ENCODE peak calls at places on chromosomes 5 and 9, in seven cellular contexts. One of them, this sample, is unnamed.

GRCh38 chr9:108444400-108445358 is 411.1 kb downstream of the ACTL7B start:
- DNase-seq in sigmoid colon: peak
- DNase-seq in brain microvascular endothelial cell: peak
- DNase-seq in ovary: no peak
- DNase-seq in GM23338: no peak
- DNase-seq in suprapubic skin: peak
- DNase-seq in choroid plexus epithelial cell: peak
- DNase-seq in this sample: no peak

GRCh38 chr9:125795970-125796596 is 48.9 kb downstream of the PBX3 start:
- DNase-seq in sigmoid colon: no peak
- DNase-seq in brain microvascular endothelial cell: no peak
- DNase-seq in ovary: no peak
- DNase-seq in GM23338: no peak
- DNase-seq in suprapubic skin: no peak
- DNase-seq in choroid plexus epithelial cell: no peak
- DNase-seq in this sample: no peak

GRCh38 chr5:98349251-98349989 is 424.0 kb upstream of the RGMB start:
- DNase-seq in sigmoid colon: no peak
- DNase-seq in brain microvascular endothelial cell: peak
- DNase-seq in ovary: no peak
- DNase-seq in GM23338: peak
- DNase-seq in suprapubic skin: no peak
- DNase-seq in choroid plexus epithelial cell: peak
- DNase-seq in this sample: no peak

GRCh38 chr9:970310-971002 is 6.0 kb upstream of the DMRT3 start:
- DNase-seq in sigmoid colon: no peak
- DNase-seq in brain microvascular endothelial cell: no peak
- DNase-seq in ovary: no peak
- DNase-seq in GM23338: peak
- DNase-seq in suprapubic skin: no peak
- DNase-seq in choroid plexus epithelial cell: no peak
- DNase-seq in this sample: peak

GRCh38 chr9:126357074-126357473 is 30.4 kb downstream of the MVB12B start:
- DNase-seq in sigmoid colon: no peak
- DNase-seq in brain microvascular endothelial cell: no peak
- DNase-seq in ovary: no peak
- DNase-seq in GM23338: no peak
- DNase-seq in suprapubic skin: no peak
- DNase-seq in choroid plexus epithelial cell: no peak
- DNase-seq in this sample: no peak

GRCh38 chr9:76732341-76732958 is 31.8 kb upstream of the PCA3 start:
- DNase-seq in sigmoid colon: no peak
- DNase-seq in brain microvascular endothelial cell: peak
- DNase-seq in ovary: no peak
- DNase-seq in GM23338: no peak
- DNase-seq in suprapubic skin: no peak
- DNase-seq in choroid plexus epithelial cell: peak
- DNase-seq in this sample: peak

GRCh38 chr5:150999704-151000452 is 20.5 kb upstream of the GPX3 start:
- DNase-seq in sigmoid colon: peak
- DNase-seq in brain microvascular endothelial cell: peak
- DNase-seq in ovary: peak
- DNase-seq in GM23338: no peak
- DNase-seq in suprapubic skin: no peak
- DNase-seq in choroid plexus epithelial cell: peak
- DNase-seq in this sample: peak

GRCh38 chr5:77366717-77367500 is 125.2 kb downstream of the WDR41 start:
- DNase-seq in sigmoid colon: no peak
- DNase-seq in brain microvascular endothelial cell: no peak
- DNase-seq in ovary: no peak
- DNase-seq in GM23338: peak
- DNase-seq in suprapubic skin: no peak
- DNase-seq in choroid plexus epithelial cell: no peak
- DNase-seq in this sample: no peak

GRCh38 chr5:123813937-123814624 is 302.1 kb downstream of the CSNK1G3 start:
- DNase-seq in sigmoid colon: no peak
- DNase-seq in brain microvascular endothelial cell: no peak
- DNase-seq in ovary: no peak
- DNase-seq in GM23338: no peak
- DNase-seq in suprapubic skin: no peak
- DNase-seq in choroid plexus epithelial cell: peak
- DNase-seq in this sample: no peak

GRCh38 chr9:16352791-16353401 is 517.6 kb downstream of the BNC2 start:
- DNase-seq in sigmoid colon: no peak
- DNase-seq in brain microvascular endothelial cell: no peak
- DNase-seq in ovary: peak
- DNase-seq in GM23338: no peak
- DNase-seq in suprapubic skin: no peak
- DNase-seq in choroid plexus epithelial cell: peak
- DNase-seq in this sample: no peak

GRCh38 chr5:74063821-74064598 is 438.0 kb downstream of the ARHGEF28 start:
- DNase-seq in sigmoid colon: no peak
- DNase-seq in brain microvascular endothelial cell: peak
- DNase-seq in ovary: no peak
- DNase-seq in GM23338: no peak
- DNase-seq in suprapubic skin: no peak
- DNase-seq in choroid plexus epithelial cell: peak
- DNase-seq in this sample: no peak

GRCh38 chr9:73157811-73158210 is 6.1 kb downstream of the ANXA1 start:
- DNase-seq in sigmoid colon: no peak
- DNase-seq in brain microvascular endothelial cell: no peak
- DNase-seq in ovary: no peak
- DNase-seq in GM23338: no peak
- DNase-seq in suprapubic skin: no peak
- DNase-seq in choroid plexus epithelial cell: peak
- DNase-seq in this sample: no peak

GRCh38 chr5:126594077-126594476 is 942 bp downstream of the ALDH7A1 start:
- DNase-seq in sigmoid colon: no peak
- DNase-seq in brain microvascular endothelial cell: no peak
- DNase-seq in ovary: no peak
- DNase-seq in GM23338: peak
- DNase-seq in suprapubic skin: no peak
- DNase-seq in choroid plexus epithelial cell: peak
- DNase-seq in this sample: peak

GRCh38 chr5:2249442-2249841 is 366.7 kb upstream of the IRX4 start:
- DNase-seq in sigmoid colon: no peak
- DNase-seq in brain microvascular endothelial cell: no peak
- DNase-seq in ovary: no peak
- DNase-seq in GM23338: no peak
- DNase-seq in suprapubic skin: no peak
- DNase-seq in choroid plexus epithelial cell: no peak
- DNase-seq in this sample: no peak

GRCh38 chr9:106619211-106619610 is 243.8 kb upstream of the ZNF462 start:
- DNase-seq in sigmoid colon: no peak
- DNase-seq in brain microvascular endothelial cell: peak
- DNase-seq in ovary: no peak
- DNase-seq in GM23338: no peak
- DNase-seq in suprapubic skin: no peak
- DNase-seq in choroid plexus epithelial cell: peak
- DNase-seq in this sample: no peak

GRCh38 chr5:142065273-142065672 is 43.3 kb upstream of the NDFIP1 start:
- DNase-seq in sigmoid colon: no peak
- DNase-seq in brain microvascular endothelial cell: peak
- DNase-seq in ovary: no peak
- DNase-seq in GM23338: peak
- DNase-seq in suprapubic skin: no peak
- DNase-seq in choroid plexus epithelial cell: peak
- DNase-seq in this sample: no peak

GRCh38 chr9:112615584-112616271 is 102.2 kb downstream of the INIP start:
- DNase-seq in sigmoid colon: no peak
- DNase-seq in brain microvascular endothelial cell: no peak
- DNase-seq in ovary: no peak
- DNase-seq in GM23338: no peak
- DNase-seq in suprapubic skin: no peak
- DNase-seq in choroid plexus epithelial cell: no peak
- DNase-seq in this sample: no peak

GRCh38 chr5:135861646-135862045 is 27.2 kb downstream of the SLC25A48 start:
- DNase-seq in sigmoid colon: no peak
- DNase-seq in brain microvascular endothelial cell: no peak
- DNase-seq in ovary: no peak
- DNase-seq in GM23338: no peak
- DNase-seq in suprapubic skin: no peak
- DNase-seq in choroid plexus epithelial cell: no peak
- DNase-seq in this sample: no peak

GRCh38 chr9:136942112-136942880 is 2.2 kb downstream of the FBXW5 start:
- DNase-seq in sigmoid colon: peak
- DNase-seq in brain microvascular endothelial cell: no peak
- DNase-seq in ovary: no peak
- DNase-seq in GM23338: no peak
- DNase-seq in suprapubic skin: peak
- DNase-seq in choroid plexus epithelial cell: no peak
- DNase-seq in this sample: peak

GRCh38 chr5:883475-884181 is 9.0 kb downstream of the BRD9 start:
- DNase-seq in sigmoid colon: peak
- DNase-seq in brain microvascular endothelial cell: no peak
- DNase-seq in ovary: no peak
- DNase-seq in GM23338: no peak
- DNase-seq in suprapubic skin: peak
- DNase-seq in choroid plexus epithelial cell: no peak
- DNase-seq in this sample: no peak

GRCh38 chr5:123036391-123037103 is at the start of gene PPIC:
- DNase-seq in sigmoid colon: peak
- DNase-seq in brain microvascular endothelial cell: peak
- DNase-seq in ovary: peak
- DNase-seq in GM23338: peak
- DNase-seq in suprapubic skin: peak
- DNase-seq in choroid plexus epithelial cell: peak
- DNase-seq in this sample: peak

GRCh38 chr9:111833941-111834340 is 39.2 kb upstream of the SHOC1 start:
- DNase-seq in sigmoid colon: no peak
- DNase-seq in brain microvascular endothelial cell: peak
- DNase-seq in ovary: no peak
- DNase-seq in GM23338: no peak
- DNase-seq in suprapubic skin: no peak
- DNase-seq in choroid plexus epithelial cell: peak
- DNase-seq in this sample: no peak

GRCh38 chr5:124461857-124462423 is 284.5 kb downstream of the ZNF608 start:
- DNase-seq in sigmoid colon: no peak
- DNase-seq in brain microvascular endothelial cell: no peak
- DNase-seq in ovary: no peak
- DNase-seq in GM23338: no peak
- DNase-seq in suprapubic skin: no peak
- DNase-seq in choroid plexus epithelial cell: no peak
- DNase-seq in this sample: no peak

DNA sequence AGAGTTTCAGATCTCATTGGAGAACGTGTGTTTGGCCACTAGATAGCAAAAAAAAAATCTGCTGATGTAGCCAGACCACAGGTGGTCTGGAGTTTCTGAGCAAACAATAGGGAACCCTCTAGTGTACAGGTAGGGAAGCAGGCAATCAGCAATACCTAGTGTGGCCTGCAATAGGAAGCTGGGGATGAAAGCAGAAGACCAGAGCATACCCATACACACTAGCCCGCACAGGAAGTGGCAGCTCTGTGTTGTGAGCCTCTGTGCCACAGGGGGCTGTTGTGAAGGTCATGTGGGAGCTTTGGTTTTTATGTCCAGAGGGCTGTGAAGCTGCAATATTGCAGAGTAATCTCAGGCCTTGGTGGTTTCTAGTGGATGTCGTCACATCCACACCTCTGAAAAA is 81.2 kb downstream of the MTAP start:
- DNase-seq in sigmoid colon: no peak
- DNase-seq in brain microvascular endothelial cell: no peak
- DNase-seq in ovary: no peak
- DNase-seq in GM23338: peak
- DNase-seq in suprapubic skin: no peak
- DNase-seq in choroid plexus epithelial cell: no peak
- DNase-seq in this sample: no peak
- TF ChIP-seq CTCF in sigmoid colon: no peak
- TF ChIP-seq CTCF in brain microvascular endothelial cell: no peak
- TF ChIP-seq CTCF in ovary: no peak
- TF ChIP-seq CTCF in GM23338: peak
- TF ChIP-seq CTCF in suprapubic skin: no peak
- TF ChIP-seq CTCF in choroid plexus epithelial cell: no peak
- TF ChIP-seq CTCF in this sample: no peak

DNA sequence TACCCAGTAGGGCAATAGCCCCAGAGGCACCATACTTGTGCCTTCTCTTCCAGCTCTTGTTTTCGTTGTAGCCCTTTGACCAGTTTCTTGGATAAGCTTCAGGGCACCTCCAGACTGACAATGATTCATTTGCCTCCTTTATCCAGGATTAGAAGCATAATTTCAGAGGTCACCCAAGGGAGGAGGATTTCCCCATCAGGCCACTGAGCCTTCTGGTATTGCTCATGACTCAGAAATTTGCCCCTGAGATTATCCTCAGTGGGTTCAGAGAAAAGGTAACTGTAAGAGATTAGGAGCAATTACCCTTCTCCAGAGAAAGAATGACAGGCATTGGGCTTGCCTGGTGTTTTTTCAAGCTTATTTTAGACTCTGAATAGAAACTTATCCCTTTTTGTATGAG is 147.9 kb downstream of the MSX2 start:
- DNase-seq in sigmoid colon: no peak
- DNase-seq in brain microvascular endothelial cell: no peak
- DNase-seq in ovary: no peak
- DNase-seq in GM23338: no peak
- DNase-seq in suprapubic skin: no peak
- DNase-seq in choroid plexus epithelial cell: peak
- DNase-seq in this sample: no peak
- TF ChIP-seq CTCF in sigmoid colon: no peak
- TF ChIP-seq CTCF in brain microvascular endothelial cell: no peak
- TF ChIP-seq CTCF in ovary: no peak
- TF ChIP-seq CTCF in GM23338: no peak
- TF ChIP-seq CTCF in suprapubic skin: no peak
- TF ChIP-seq CTCF in choroid plexus epithelial cell: no peak
- TF ChIP-seq CTCF in this sample: no peak

GRCh38 chr5:79235578-79236363 is at the start of gene JMY:
- DNase-seq in sigmoid colon: peak
- DNase-seq in brain microvascular endothelial cell: peak
- DNase-seq in ovary: peak
- DNase-seq in GM23338: peak
- DNase-seq in suprapubic skin: peak
- DNase-seq in choroid plexus epithelial cell: peak
- DNase-seq in this sample: peak
- TF ChIP-seq CTCF in sigmoid colon: no peak
- TF ChIP-seq CTCF in brain microvascular endothelial cell: no peak
- TF ChIP-seq CTCF in ovary: no peak
- TF ChIP-seq CTCF in GM23338: peak
- TF ChIP-seq CTCF in suprapubic skin: no peak
- TF ChIP-seq CTCF in choroid plexus epithelial cell: no peak
- TF ChIP-seq CTCF in this sample: peak

GRCh38 chr9:117555964-117556629 is 141.2 kb upstream of the ASTN2 start:
- DNase-seq in sigmoid colon: no peak
- DNase-seq in brain microvascular endothelial cell: peak
- DNase-seq in ovary: no peak
- DNase-seq in GM23338: peak
- DNase-seq in suprapubic skin: peak
- DNase-seq in choroid plexus epithelial cell: peak
- DNase-seq in this sample: no peak
- TF ChIP-seq CTCF in sigmoid colon: no peak
- TF ChIP-seq CTCF in brain microvascular endothelial cell: peak
- TF ChIP-seq CTCF in ovary: no peak
- TF ChIP-seq CTCF in GM23338: peak
- TF ChIP-seq CTCF in suprapubic skin: no peak
- TF ChIP-seq CTCF in choroid plexus epithelial cell: peak
- TF ChIP-seq CTCF in this sample: peak